ENCODE peak calls at places on chromosome 3, in nine cellular contexts. S is lower lobe of right lung, M is Caco-2, B is right atrium auricular region, O is thyroid gland, V is AG04450, R is body of pancreas, E is PC-3, J is tibial artery. P is an unnamed sample.

GRCh38 chr3:34676431-34676830 is 878.0 kb downstream of the PDCD6IP start:
- DNase-seq in J (no peak), R (no peak), M (no peak), E (peak; percentile 10), V (no peak), B (no peak), S (no peak), O (no peak), P (no peak)

GRCh38 chr3:190041333-190042041 is 79.2 kb downstream of the P3H2 start:
- DNase-seq in B (no peak), O (peak; percentile 3), J (no peak), E (no peak), S (no peak), R (no peak), V (peak; percentile 15), M (no peak), P (no peak)

GRCh38 chr3:137103739-137104138 is 146.0 kb downstream of the IL20RB start:
- DNase-seq in J (no peak), B (no peak), V (no peak), S (no peak), O (no peak), R (no peak), M (no peak), E (no peak), P (no peak)

GRCh38 chr3:53224536-53224935 is 31.3 kb downstream of the TKT start:
- DNase-seq in O (no peak), B (no peak), E (no peak), S (no peak), J (no peak), R (no peak), V (no peak), M (no peak), P (no peak)

GRCh38 chr3:194893121-194893979 is 207.7 kb downstream of the FAM43A start:
- DNase-seq in V (no peak), E (no peak), O (no peak), J (no peak), R (no peak), B (peak; percentile 11), M (no peak), S (no peak), P (no peak)

GRCh38 chr3:45690331-45691035 is 1.3 kb downstream of the SACM1L start:
- DNase-seq in B (no peak), E (no peak), V (no peak), R (no peak), O (no peak), M (no peak), J (no peak), S (no peak), P (peak; percentile 31)

GRCh38 chr3:33936171-33936920 is 137.9 kb downstream of the PDCD6IP start:
- DNase-seq in S (no peak), E (no peak), O (no peak), B (no peak), R (no peak), M (no peak), J (no peak), V (no peak), P (no peak)

GRCh38 chr3:79039192-79039591 is 728.6 kb downstream of the ROBO1 start:
- DNase-seq in O (no peak), E (peak; percentile 19), R (no peak), J (no peak), B (no peak), S (no peak), M (no peak), V (no peak), P (no peak)

GRCh38 chr3:39479701-39480414 is 12.4 kb downstream of the MOBP start:
- DNase-seq in V (no peak), O (no peak), B (no peak), S (no peak), J (no peak), R (no peak), M (no peak), E (no peak), P (no peak)

GRCh38 chr3:146148468-146148931 is 12.5 kb downstream of the PLOD2 start:
- DNase-seq in E (peak; percentile 34), O (no peak), J (no peak), B (no peak), M (no peak), R (no peak), S (no peak), V (no peak), P (no peak)

GRCh38 chr3:198027045-198027798 is 67.2 kb downstream of the LMLN start:
- DNase-seq in O (no peak), M (no peak), V (no peak), E (no peak), S (no peak), J (no peak), R (no peak), B (no peak), P (no peak)
- H3K4me3 ChIP-seq in O (no peak overlapping the region), M (no peak overlapping the region), V (no peak overlapping the region), E (no peak overlapping the region), S (no peak overlapping the region), J (no peak overlapping the region), R (no peak overlapping the region), B (no peak overlapping the region), P (no peak overlapping the region)

GRCh38 chr3:15667484-15667883 is 65.9 kb downstream of the BTD start:
- DNase-seq in E (no peak), R (no peak), S (no peak), M (no peak), V (no peak), J (no peak), O (no peak), B (no peak), P (no peak)
- H3K4me3 ChIP-seq in E (no peak overlapping the region), R (no peak overlapping the region), S (no peak overlapping the region), M (no peak overlapping the region), V (no peak overlapping the region), J (no peak overlapping the region), O (no peak overlapping the region), B (no peak overlapping the region), P (no peak overlapping the region)

GRCh38 chr3:183553263-183554026 is 2.1 kb downstream of the KLHL6 start:
- DNase-seq in S (no peak), V (no peak), O (no peak), B (no peak), M (no peak), E (no peak), R (no peak), J (no peak), P (peak; percentile 61)

GRCh38 chr3:183555541-183556081 is at the start of gene KLHL6:
- DNase-seq in M (no peak), J (no peak), R (no peak), E (no peak), S (peak; percentile 70), V (no peak), O (peak; percentile 8), B (peak; percentile 64), P (peak; percentile 93)

GRCh38 chr3:183551930-183552329 is 3.6 kb downstream of the KLHL6 start:
- DNase-seq in R (no peak), V (no peak), S (no peak), E (no peak), O (no peak), B (no peak), J (no peak), M (no peak), P (peak; percentile 78)

DNA sequence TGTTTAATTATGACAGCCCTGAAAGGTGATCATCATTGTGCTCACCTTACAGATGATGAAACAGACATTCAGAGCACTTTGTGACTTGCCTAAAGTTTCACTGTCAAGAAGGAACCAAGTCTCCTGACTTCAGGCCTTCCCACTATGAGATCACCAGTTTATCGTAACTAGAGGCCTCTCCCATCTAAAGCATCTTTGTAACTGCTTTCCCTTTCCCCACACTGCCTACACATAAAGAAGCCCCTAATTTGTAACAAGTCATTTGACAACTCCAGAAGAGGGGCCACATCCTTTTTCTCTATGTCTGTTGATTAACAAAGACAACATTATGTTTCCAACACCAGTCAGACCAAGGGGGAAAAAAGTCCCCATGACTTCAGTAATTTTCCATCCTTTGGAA is 1.1 kb downstream of the KLHL6 start:
- DNase-seq in R (no peak), S (no peak), M (no peak), E (no peak), J (no peak), O (no peak), B (no peak), V (no peak), P (peak; percentile 58)
- H3K4me3 ChIP-seq in R (no peak overlapping the region), S (peak overlapping the region; percentile 52), M (no peak overlapping the region), E (no peak overlapping the region), J (no peak overlapping the region), O (no peak overlapping the region), B (peak overlapping the region; percentile 13), V (no peak overlapping the region), P (peak overlapping the region; percentile 97)

GRCh38 chr3:7978104-7978457 is 523.5 kb upstream of the LMCD1 start:
- DNase-seq in R (no peak), S (no peak), V (no peak), E (no peak), B (no peak), M (no peak), O (no peak), J (no peak), P (no peak)
- H3K4me3 ChIP-seq in R (no peak overlapping the region), S (no peak overlapping the region), V (no peak overlapping the region), E (no peak overlapping the region), B (peak overlapping the region; percentile 11), M (no peak overlapping the region), O (no peak overlapping the region), J (no peak overlapping the region), P (no peak overlapping the region)

DNA sequence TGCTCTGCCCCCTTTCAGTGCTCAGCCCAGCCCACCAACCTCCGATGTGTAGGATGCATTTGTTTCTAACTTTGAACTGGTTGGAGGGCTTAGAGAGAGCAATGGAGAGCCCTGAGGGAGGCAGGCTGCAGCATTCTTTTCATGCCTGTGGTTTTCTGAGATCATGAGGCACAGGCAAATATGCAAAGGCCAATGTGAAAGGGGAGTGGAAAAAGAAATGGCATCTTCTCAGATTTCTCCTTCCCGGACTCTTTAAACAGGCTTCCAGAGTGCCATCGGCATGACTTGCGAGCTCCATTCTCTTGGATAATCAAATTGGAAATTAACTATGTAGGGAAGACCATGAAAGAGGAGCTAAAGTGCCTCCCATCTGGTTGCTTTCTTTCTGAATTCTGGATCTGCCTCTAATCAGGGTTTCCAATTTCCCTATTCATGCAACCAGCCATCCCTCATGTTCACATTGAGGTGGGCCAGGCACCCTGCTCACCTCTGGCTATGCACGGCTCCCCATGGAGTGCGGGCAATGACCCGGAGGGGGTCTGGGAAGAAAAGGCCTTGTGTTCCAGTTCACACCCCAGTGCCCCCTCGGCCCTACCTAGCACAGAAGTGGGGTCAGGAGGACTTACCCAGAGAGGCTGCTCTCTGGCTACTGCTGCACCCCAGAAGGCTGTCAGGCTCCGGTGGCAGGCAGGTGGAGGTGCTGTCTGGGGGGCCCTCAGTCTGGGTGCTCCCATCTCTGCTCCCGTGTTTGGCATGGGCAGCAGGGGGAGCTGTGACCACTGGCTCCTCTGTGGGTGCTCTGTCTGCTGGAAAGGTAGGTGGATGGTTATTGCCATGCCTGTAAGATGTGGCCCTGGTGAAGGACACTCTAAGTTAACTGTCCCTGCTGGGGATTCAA is 16.1 kb downstream of the AMOTL2 start:
- DNase-seq in E (peak; percentile 91), V (peak; percentile 96), S (peak; percentile 54), R (peak; percentile 49), M (peak; percentile 74), B (no peak), J (peak; percentile 79), O (peak; percentile 68), P (peak; percentile 19)
- H3K4me3 ChIP-seq in E (no peak overlapping the region), V (peak overlapping the region; percentile 13), S (no peak overlapping the region), R (no peak overlapping the region), M (no peak overlapping the region), B (no peak overlapping the region), J (no peak overlapping the region), O (no peak overlapping the region), P (no peak overlapping the region)

P was measured in OCI-LY7.